ENCODE peak calls at places on chromosomes 12 and 14, in six cellular contexts. P, N, C, T, F and X are unnamed samples.
A peak's percentile ranks its signal among the peaks of the same experiment; 100 is the strongest.

GRCh38 chr14:73785336-73785833 is 66.2 kb upstream of the PTGR2 start:
- DNase-seq in N (peak; percentile 93), P (peak; percentile 36), T (no peak), C (peak; percentile 70), F (peak; percentile 97), X (peak; percentile 98)

GRCh38 chr12:19799216-19799615 is 359.9 kb downstream of the AEBP2 start:
- DNase-seq in F (no peak), C (no peak), N (peak; percentile 51), P (no peak), T (no peak), X (no peak)

GRCh38 chr12:131810672-131811071 is 17.5 kb upstream of the MMP17 start:
- DNase-seq in N (no peak), P (no peak), T (no peak), C (no peak), F (no peak), X (no peak)

GRCh38 chr12:131208425-131208824 is 254.7 kb downstream of the ADGRD1 start:
- DNase-seq in P (peak; percentile 36), C (no peak), T (no peak), F (no peak), N (no peak), X (no peak)

GRCh38 chr12:53299101-53299453 is 418 bp upstream of the MYG1 start:
- DNase-seq in T (no peak), N (peak; percentile 85), C (no peak), F (peak; percentile 95), P (no peak), X (peak; percentile 99)

GRCh38 chr12:14854586-14855163 is 11.3 kb upstream of the ART4 start:
- DNase-seq in C (no peak), N (peak; percentile 16), T (no peak), F (peak; percentile 68), P (no peak), X (no peak)

GRCh38 chr12:29901585-29901984 is 117.8 kb upstream of the TMTC1 start:
- DNase-seq in N (no peak), T (no peak), P (peak; percentile 79), F (no peak), C (no peak), X (no peak)

GRCh38 chr14:101181717-101182313 is 278.3 kb upstream of the RTL1 start:
- DNase-seq in T (no peak), N (no peak), C (no peak), P (no peak), F (no peak), X (no peak)

GRCh38 chr12:102642199-102642598 is 161.8 kb upstream of the IGF1 start:
- DNase-seq in T (no peak), P (no peak), C (no peak), F (peak; percentile 22), N (peak; percentile 50), X (no peak)

GRCh38 chr12:57896437-57897201 is 44.7 kb upstream of the ATP23 start:
- DNase-seq in F (peak; percentile 78), T (no peak), P (peak; percentile 81), N (peak; percentile 64), C (peak; percentile 40), X (no peak)
- H3K4ac ChIP-seq in F (peak overlapping the region; percentile 100), T (no peak overlapping the region), P (no peak overlapping the region), N (peak overlapping the region; percentile 97), C (peak overlapping the region; percentile 30), X (no peak overlapping the region)

DNA sequence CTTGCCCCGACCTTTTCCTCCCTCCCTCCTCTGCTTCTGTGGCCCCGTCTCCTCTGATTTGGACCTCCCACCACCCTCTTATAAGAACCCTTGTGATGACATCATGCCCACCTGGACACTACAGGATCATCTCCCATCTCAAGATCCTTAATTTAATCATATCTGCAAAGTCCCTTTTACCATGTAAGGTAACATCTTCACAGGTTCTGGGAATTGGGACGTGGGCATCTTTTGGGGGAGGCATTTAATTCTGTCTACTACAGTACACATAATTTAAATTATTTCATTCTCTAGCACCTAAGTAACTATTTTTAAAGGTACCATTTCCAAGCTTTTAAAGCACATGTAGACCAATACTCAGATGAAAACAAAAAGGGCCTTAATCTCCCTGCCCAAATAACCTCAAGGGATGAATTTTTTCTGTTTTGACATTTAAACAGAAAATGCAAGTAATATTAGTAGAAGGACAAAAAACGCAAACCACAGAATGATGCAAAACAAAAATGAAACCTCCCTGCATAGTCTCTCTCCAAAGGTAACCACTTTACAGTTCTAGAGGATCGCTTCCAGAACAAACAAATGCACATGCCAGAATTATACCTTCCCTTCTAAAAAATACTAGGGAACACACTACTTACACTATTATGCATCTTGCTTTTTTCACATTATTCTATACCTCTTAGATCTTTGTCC is 222.1 kb downstream of the AACS start:
- DNase-seq in P (no peak), N (no peak), T (no peak), C (no peak), F (no peak), X (no peak)
- H3K14ac ChIP-seq in P (no peak overlapping the region), N (no peak overlapping the region), T (no peak overlapping the region), C (no peak overlapping the region), F (no peak overlapping the region), X (no peak overlapping the region)

DNA sequence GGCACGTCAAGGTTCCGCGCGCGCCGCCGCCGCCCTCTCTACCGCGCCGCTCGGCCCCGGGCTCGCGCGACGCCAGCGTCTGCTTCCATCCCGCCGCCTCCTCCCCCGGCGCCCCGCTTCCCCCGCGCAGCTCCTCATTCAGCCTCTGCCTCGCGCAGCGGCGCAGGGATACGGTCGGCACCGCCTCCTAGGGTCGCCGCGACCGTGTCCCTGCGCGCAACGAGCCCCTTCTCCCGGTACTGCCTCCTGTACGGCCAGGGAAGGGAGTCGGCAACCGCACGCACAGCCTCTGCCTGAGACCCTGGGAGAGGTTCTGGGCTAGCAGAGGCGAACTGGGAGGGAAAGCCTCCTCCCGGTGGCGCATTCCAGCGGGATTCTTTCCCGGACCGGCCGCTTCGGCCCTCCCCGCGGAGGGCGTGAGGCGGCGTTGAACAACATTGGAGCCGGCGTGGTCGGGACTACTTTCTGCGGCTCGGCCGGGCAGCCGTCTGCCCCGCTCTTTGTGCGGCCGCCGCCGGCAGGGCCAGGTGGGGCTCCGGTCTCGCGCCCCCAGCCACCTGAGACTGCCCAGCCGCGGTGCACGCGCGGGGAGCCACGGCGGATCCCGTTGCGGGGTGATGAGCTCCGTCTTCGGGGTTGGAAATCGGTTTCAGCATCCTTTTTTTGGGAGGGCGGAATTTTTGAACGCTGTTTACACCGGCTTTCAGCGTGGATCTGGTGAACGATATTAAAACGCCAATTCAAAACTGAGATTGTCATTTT is at the start of gene LRP6:
- DNase-seq in C (peak; percentile 96), F (peak; percentile 97), P (peak; percentile 94), N (peak; percentile 94), T (peak; percentile 65), X (peak; percentile 80)
- H3K23ac ChIP-seq in C (peak within 1 kb of the TSS; percentile 98), F (no peak within 1 kb of the TSS), P (no peak within 1 kb of the TSS), N (peak within 1 kb of the TSS; percentile 100), T (no peak within 1 kb of the TSS), X (peak within 1 kb of the TSS; percentile 77)

GRCh38 chr14:68291820-68292219 is 472.2 kb downstream of the RAD51B start:
- DNase-seq in N (no peak), P (peak; percentile 78), C (no peak), T (peak; percentile 23), F (no peak), X (no peak)
- H3K4ac ChIP-seq in N (no peak overlapping the region), P (no peak overlapping the region), C (no peak overlapping the region), T (no peak overlapping the region), F (no peak overlapping the region), X (peak overlapping the region; percentile 57)

DNA sequence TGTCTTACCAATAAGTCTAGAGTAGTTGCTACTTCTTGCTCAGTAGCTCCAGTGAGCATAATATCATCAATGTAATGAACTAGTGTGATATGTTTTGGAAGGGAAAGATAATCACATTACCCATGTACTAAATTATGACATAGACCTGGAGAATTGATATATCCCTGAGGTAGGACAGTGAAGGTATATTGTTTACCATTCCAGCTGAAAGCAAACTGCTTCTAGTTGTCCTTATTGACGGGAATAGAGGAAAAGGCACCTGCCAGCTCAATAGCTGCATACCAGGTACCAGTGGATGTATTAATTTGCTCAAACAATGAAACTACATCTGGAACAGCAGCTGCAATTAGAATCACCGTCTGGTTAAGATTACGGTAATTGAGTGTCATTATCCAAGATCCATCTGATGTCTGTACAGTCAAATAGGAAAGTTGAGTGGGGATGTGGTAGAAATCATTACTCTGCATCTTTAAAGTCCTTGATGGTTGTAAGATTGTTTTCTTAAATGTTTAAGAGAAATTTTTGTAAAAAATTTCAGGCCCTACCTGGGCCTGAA is 100.0 kb upstream of the ARHGAP5 start:
- DNase-seq in F (no peak), T (no peak), P (no peak), N (no peak), C (no peak), X (no peak)
- H3K14ac ChIP-seq in F (no peak overlapping the region), T (no peak overlapping the region), P (no peak overlapping the region), N (no peak overlapping the region), C (no peak overlapping the region), X (no peak overlapping the region)

GRCh38 chr12:68844318-68844745 is 36.4 kb downstream of the MDM2 start:
- DNase-seq in N (no peak), C (no peak), T (no peak), P (no peak), F (no peak), X (no peak)
- H3K23ac ChIP-seq in N (no peak overlapping the region), C (no peak overlapping the region), T (no peak overlapping the region), P (no peak overlapping the region), F (no peak overlapping the region), X (no peak overlapping the region)

GRCh38 chr12:124916370-124917134 is 2.1 kb upstream of the UBC start:
- DNase-seq in P (no peak), C (no peak), F (peak; percentile 94), T (no peak), N (peak; percentile 93), X (peak; percentile 81)

GRCh38 chr12:124917135-124917840 is 2.8 kb upstream of the UBC start:
- DNase-seq in P (peak; percentile 100), F (peak; percentile 100), N (peak; percentile 100), C (peak; percentile 95), T (peak; percentile 97), X (peak; percentile 99)

GRCh38 chr12:124913474-124914391 is 717 bp downstream of the UBC start:
- DNase-seq in T (no peak), N (peak; percentile 68), C (no peak), P (peak; percentile 85), F (no peak), X (peak; percentile 82)

GRCh38 chr12:124914392-124915248 is at the start of gene UBC:
- DNase-seq in T (no peak), F (peak; percentile 97), P (peak; percentile 89), N (peak; percentile 92), C (peak; percentile 94), X (peak; percentile 97)

DNA sequence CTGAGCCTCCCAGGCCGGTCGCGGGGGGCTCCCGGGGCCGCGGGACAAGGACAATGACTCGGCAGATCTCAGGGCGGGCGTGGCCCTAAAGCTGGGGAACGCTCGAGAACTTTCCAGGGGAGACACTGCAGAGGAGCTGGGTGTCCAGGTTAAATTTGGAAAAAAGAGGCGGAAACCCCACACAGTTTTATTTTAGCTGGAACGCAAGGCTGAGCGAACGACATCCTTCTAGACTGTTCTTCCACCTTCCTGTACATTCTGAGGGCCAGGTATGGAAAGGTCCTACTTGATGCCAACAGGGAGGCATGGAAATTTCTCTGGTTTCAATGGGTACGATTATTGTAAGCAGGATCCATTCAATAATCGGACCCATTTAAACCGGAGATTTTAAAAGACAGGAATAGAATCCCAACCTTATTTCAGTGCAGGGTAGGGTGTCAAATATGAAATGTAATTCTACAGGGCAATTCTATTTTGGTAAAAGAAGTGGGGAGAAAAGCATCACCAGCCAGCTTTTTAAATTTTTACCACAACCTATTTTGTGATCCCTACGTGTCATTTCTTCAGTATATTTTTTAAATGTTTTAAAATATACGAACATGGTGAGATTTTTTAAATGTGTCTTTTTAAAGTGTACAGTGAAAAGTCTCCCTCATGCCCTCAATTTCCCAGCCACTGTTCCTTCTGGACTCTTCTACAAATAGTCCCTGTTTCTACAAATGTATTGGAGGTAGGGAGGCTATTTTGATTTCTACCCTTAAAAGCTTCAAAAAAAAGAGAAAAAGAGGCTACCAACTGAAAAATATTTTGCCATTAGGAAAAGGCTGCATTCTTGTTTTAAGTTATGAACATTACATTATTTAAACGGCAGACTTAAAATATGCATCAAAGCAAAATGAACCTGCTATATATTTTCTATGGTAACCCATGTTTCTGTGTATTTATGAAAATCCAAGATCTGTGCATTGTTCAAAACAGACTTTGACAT is 1.1 kb upstream of the UBC start:
- DNase-seq in F (peak; percentile 63), N (peak; percentile 21), C (no peak), P (peak; percentile 72), T (no peak), X (peak; percentile 50)
- H3K4ac ChIP-seq in F (peak overlapping the region; percentile 75), N (peak overlapping the region; percentile 100), C (no peak overlapping the region), P (no peak overlapping the region), T (peak overlapping the region; percentile 30), X (peak overlapping the region; percentile 98)